ENCODE peak calls at places on chromosomes 16 and 17, in ten cellular contexts. R is GM12864, K is ovary, Y is IMR-90, Z is BE2C, P is GM12865, W is fibroblast of lung, L is H9, A is cardiac muscle cell, I is bronchial epithelial cell. E is an unnamed sample.

GRCh38 chr16:83002351-83003334 is 375.9 kb downstream of the CDH13 start:
- DNase-seq in A (peak), Y (peak), P (no peak), R (no peak), K (no peak), W (peak), Z (no peak), I (no peak), L (no peak), E (no peak)

GRCh38 chr17:75876938-75877751 is 1.2 kb downstream of the TRIM47 start:
- DNase-seq in Y (peak), K (peak), Z (peak), L (peak), W (peak), P (no peak), I (peak), A (peak), R (no peak), E (no peak)

GRCh38 chr16:85491798-85492616 is 121.1 kb upstream of the GSE1 start:
- DNase-seq in I (peak), R (no peak), A (no peak), Z (no peak), P (no peak), Y (no peak), K (peak), L (no peak), W (peak), E (no peak)

GRCh38 chr16:15952265-15952711 is 2.9 kb downstream of the ABCC1 start:
- DNase-seq in K (no peak), R (no peak), L (no peak), P (no peak), Z (no peak), A (no peak), Y (no peak), I (no peak), W (peak), E (no peak)

GRCh38 chr16:12256880-12257279 is 280.3 kb downstream of the SNX29 start:
- DNase-seq in A (no peak), Y (peak), I (peak), R (no peak), Z (no peak), L (no peak), P (no peak), K (no peak), W (no peak), E (no peak)

GRCh38 chr17:82345151-82345976 is 11.8 kb upstream of the SECTM1 start:
- DNase-seq in R (no peak), P (no peak), W (no peak), Y (no peak), L (no peak), I (no peak), A (no peak), Z (no peak), K (no peak), E (no peak)

GRCh38 chr16:75555213-75555706 is 792 bp downstream of the TMEM231 start:
- DNase-seq in Z (peak), A (peak), P (peak), Y (peak), I (peak), R (no peak), K (peak), L (peak), W (peak), E (no peak)

GRCh38 chr17:42365136-42365535 is 23.1 kb downstream of the STAT3 start:
- DNase-seq in W (peak), Z (no peak), K (no peak), I (no peak), L (no peak), R (no peak), Y (peak), A (peak), P (no peak), E (no peak)

GRCh38 chr16:77531741-77532140 is 96.9 kb upstream of the ADAMTS18 start:
- DNase-seq in Y (peak), P (no peak), I (peak), R (no peak), A (peak), L (no peak), K (no peak), W (peak), Z (no peak), E (no peak)

GRCh38 chr17:58802188-58802587 is 46.5 kb downstream of the PPM1E start:
- DNase-seq in L (no peak), A (no peak), R (no peak), W (no peak), I (no peak), Z (no peak), P (no peak), Y (no peak), K (no peak), E (no peak)

GRCh38 chr17:67824735-67825626 is at the start of gene BPTF:
- DNase-seq in W (peak), I (peak), P (peak), K (peak), R (peak), A (peak), L (peak), Y (peak), Z (peak), E (peak)

GRCh38 chr16:19520861-19521331 is 1.0 kb downstream of the GDE1 start:
- DNase-seq in P (peak), A (peak), R (no peak), Y (peak), L (no peak), W (peak), I (peak), K (no peak), Z (no peak), E (no peak)

GRCh38 chr17:75642221-75643032 is 9.2 kb downstream of the SMIM5 start:
- DNase-seq in R (no peak), W (no peak), I (peak), A (no peak), P (no peak), L (no peak), Z (no peak), K (no peak), Y (no peak), E (no peak)

GRCh38 chr17:63966646-63967265 is 6.0 kb downstream of the SCN4A start:
- DNase-seq in A (no peak), P (peak), Y (no peak), K (no peak), Z (no peak), L (no peak), R (no peak), I (no peak), W (no peak), E (no peak)

GRCh38 chr17:38673714-38674012 is 1.1 kb downstream of the EPOP start:
- DNase-seq in P (peak), Z (no peak), K (peak), L (no peak), Y (no peak), W (no peak), I (no peak), R (no peak), A (peak), E (no peak)

GRCh38 chr17:38674749-38675615 is at the start of gene EPOP:
- DNase-seq in A (peak), R (no peak), Z (peak), P (peak), Y (peak), K (peak), I (peak), L (peak), W (peak), E (peak)

GRCh38 chr17:38672788-38673713 is 1.7 kb downstream of the EPOP start:
- DNase-seq in K (no peak), R (no peak), Y (no peak), W (no peak), P (no peak), L (no peak), A (no peak), I (no peak), Z (no peak), E (no peak)

GRCh38 chr17:38671939-38672720 is 2.6 kb downstream of the EPOP start:
- DNase-seq in L (peak), Y (no peak), I (peak), R (no peak), W (no peak), A (no peak), P (no peak), Z (no peak), K (no peak), E (no peak)

DNA sequence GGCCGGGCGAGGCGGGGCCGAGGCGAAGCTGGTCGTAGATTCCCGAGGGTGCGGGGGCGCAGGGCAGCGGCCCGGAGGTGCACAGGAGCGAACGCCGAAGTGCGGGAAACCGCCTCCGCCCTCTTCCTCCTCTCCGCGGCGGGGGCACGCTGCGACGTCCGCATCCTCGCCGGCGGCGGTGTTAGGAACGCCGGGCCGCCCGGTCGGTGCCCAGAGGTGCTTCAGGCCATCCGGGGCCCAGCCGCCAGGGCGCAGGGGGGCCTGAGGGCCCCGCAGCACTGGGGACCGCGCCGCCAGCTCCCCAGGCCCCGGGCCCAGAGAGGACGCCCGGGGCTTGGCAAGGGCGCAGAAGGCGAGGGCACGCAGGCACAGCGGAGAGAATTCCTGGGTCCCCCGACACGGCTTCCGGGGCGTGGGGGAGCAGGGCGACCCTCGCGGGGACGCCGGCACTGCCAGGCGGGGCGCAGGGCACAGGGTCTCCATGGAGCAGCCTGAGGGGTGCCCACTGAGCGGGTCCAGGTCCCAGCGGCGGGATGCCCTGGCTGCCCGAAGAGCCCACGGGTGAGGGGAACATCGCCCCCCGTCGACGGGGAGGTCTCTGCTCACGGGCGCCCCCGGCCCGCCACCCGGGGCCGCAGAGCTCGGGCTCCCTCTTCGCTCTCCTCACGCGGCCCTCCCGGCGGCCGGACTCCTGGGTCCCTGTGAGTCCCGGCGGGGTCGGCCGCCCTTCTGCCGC is 576 bp downstream of the EPOP start:
- DNase-seq in L (no peak), I (no peak), P (peak), A (no peak), W (no peak), Z (peak), K (peak), Y (no peak), R (no peak), E (no peak)
- TF ChIP-seq CTCF in L (peak), I (peak), P (peak), A (no peak), W (no peak), Z (no peak), K (no peak), Y (no peak), R (no peak), E (peak)

DNA sequence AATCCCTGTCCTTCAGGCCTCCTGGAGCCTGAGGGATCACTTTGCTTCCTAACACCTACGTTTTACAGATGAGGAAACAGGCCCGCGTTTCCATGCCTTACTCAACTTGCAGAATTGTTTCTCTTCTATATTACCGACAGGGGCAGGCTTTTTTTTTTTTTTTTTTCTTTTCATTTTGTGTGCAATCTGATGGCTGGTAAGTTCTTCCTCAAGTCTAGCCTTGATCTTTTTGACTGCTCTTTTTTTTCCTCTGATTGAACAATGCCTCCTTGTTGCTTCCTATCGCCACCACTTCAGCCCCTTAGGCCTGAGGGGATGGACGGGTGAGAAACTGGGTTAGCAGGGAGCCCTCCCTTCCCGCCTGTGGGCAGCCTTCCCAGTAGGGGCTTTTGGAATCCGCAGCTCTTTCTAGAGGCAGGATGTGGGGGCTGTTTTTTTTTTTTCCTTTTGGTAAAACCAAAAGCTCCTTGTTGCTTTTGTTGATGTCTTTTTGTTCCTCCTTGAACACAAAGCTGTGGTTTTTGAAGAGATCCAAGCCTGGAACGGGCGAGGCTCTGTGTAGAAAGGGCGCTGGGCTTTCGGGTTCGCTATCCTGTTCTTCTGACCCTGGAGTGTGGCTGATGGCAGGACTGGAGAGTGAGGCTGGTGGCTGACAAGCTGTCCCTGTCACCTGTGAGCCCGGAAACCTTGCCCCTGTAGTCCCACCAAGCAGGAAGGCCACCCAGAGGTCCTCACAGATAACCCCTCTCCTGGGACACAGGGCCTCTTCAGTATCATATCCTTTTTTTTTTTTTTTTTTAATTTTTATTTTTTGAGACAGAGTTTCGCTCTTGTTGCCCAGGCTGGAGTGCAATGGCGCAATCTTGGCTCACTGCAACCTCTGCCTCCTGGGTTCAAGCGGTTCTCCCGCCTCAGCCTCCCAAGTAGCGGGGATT is 14.0 kb downstream of the LASP1 start:
- DNase-seq in Y (no peak), R (no peak), I (no peak), Z (no peak), L (peak), K (no peak), W (peak), A (peak), P (no peak), E (no peak)
- TF ChIP-seq CTCF in Y (no peak), R (peak), I (peak), Z (no peak), L (no peak), K (no peak), W (peak), A (peak), P (no peak), E (no peak)

DNA sequence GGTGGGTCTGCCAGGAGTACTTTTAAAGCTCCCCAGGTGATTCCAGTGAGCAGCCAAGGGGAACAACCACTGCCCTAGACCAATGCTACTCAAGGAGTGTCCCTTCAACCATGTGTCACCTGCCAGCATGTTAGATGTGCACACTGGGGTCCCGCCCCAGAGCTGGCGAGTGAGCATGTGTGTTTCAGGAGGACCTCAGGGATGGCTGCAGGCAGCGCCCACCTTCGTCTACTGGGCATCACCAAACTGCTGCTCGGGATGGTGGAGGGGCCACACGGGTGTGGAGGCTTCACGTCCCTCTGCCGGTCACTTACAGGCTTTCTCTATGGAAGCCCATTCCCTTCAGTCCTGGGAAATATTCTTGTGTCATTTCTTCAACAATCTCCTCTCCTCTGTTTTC is 29.0 kb upstream of the DOC2B start:
- DNase-seq in W (no peak), P (no peak), K (no peak), R (no peak), Z (no peak), Y (no peak), I (no peak), L (no peak), A (no peak), E (no peak)
- TF ChIP-seq CTCF in W (no peak), P (no peak), K (no peak), R (no peak), Z (no peak), Y (no peak), I (no peak), L (no peak), A (no peak), E (no peak)

DNA sequence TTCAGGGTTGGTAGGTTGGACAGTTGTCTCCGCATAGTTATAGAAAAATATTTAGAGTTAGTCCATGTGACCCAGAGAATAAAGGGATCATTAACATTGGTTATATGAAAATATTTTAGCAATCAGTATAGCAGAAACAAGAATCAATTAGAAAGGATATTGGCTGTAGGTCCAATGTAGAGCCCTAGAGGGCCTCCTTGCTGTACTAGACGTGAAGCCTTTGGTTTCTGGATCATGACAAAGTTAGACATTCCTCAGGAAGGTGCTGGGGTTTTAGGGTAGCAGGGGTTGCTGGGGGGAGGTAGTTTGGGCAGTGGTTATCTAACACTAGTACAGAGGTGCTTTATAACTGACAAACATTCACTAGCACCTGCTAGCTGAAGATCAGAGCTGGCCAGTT is 31.6 kb upstream of the ANKFN1 start:
- DNase-seq in W (no peak), A (no peak), K (no peak), L (no peak), R (no peak), Z (no peak), I (no peak), Y (no peak), P (no peak), E (no peak)
- TF ChIP-seq CTCF in W (peak), A (no peak), K (no peak), L (peak), R (no peak), Z (no peak), I (no peak), Y (peak), P (no peak), E (peak)

DNA sequence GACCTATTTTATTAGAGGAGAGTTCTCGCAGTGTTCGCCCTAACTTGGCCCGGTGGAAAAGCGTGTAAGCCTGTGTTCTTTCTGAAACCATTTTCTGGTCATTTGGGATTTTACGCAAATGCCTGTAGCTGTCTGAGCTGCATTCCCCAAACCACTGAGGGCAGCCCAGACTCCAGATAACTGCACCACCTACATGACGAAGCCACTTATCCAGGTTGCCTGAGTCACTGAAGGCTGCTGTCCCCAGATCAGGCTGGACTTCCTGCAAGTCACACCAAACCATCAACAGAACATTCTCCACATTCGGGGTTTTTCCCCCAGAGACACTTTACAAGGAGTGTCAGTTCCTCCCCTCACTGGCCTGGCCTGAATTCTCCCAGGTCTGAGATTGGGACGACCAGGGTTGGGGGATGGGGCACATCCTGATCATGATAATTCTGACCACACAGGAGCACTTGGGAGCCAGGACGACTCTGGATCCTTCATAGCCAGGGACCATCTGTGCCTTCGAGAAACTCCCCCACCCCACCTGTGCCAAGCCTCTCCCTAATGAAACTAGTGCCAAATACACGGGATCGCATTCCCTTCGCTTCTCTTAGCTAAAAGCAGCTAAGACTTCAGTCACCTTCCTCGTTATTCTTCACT is 2.3 kb downstream of the RPRML start:
- DNase-seq in K (no peak), Z (no peak), R (no peak), A (no peak), Y (no peak), P (no peak), L (peak), W (no peak), I (no peak), E (no peak)
- TF ChIP-seq CTCF in K (no peak), Z (no peak), R (no peak), A (no peak), Y (no peak), P (no peak), L (peak), W (no peak), I (no peak), E (peak)

GRCh38 chr17:1861391-1862010 is 31.7 kb downstream of the RPA1 start:
- DNase-seq in Y (no peak), W (no peak), L (no peak), R (no peak), P (no peak), A (no peak), Z (no peak), I (no peak), K (peak), E (no peak)
- TF ChIP-seq CTCF in Y (no peak), W (no peak), L (no peak), R (no peak), P (no peak), A (no peak), Z (no peak), I (no peak), K (no peak), E (no peak)

GRCh38 chr16:89168381-89169189 is 3.0 kb upstream of the CDH15 start:
- DNase-seq in L (no peak), A (no peak), K (no peak), Y (no peak), I (no peak), P (no peak), R (no peak), Z (no peak), W (no peak), E (no peak)
- TF ChIP-seq CTCF in L (no peak), A (no peak), K (no peak), Y (peak), I (no peak), P (no peak), R (peak), Z (peak), W (no peak), E (no peak)